ENCODE peak calls at places on chromosomes 13 and 19, in seven cellular contexts. One of them, this sample, is unnamed.

GRCh38 chr19:33416307-33417215 is 43.1 kb downstream of the CEBPG start:
- DNase-seq in esophagus squamous epithelium: no peak
- DNase-seq in MM.1S: peak
- DNase-seq in GM23338: peak
- DNase-seq in foreskin fibroblast: peak
- DNase-seq in IMR-90: peak
- DNase-seq in left lung: peak
- DNase-seq in this sample: peak

GRCh38 chr13:40275155-40275554 is 391.3 kb downstream of the FOXO1 start:
- DNase-seq in esophagus squamous epithelium: no peak
- DNase-seq in MM.1S: no peak
- DNase-seq in GM23338: no peak
- DNase-seq in foreskin fibroblast: no peak
- DNase-seq in IMR-90: no peak
- DNase-seq in left lung: no peak
- DNase-seq in this sample: no peak

GRCh38 chr19:31676271-31677004 is 327.2 kb upstream of the TSHZ3 start:
- DNase-seq in esophagus squamous epithelium: no peak
- DNase-seq in MM.1S: peak
- DNase-seq in GM23338: peak
- DNase-seq in foreskin fibroblast: no peak
- DNase-seq in IMR-90: no peak
- DNase-seq in left lung: no peak
- DNase-seq in this sample: no peak

GRCh38 chr19:2061936-2062729 is 11.1 kb upstream of the MKNK2 start:
- DNase-seq in esophagus squamous epithelium: no peak
- DNase-seq in MM.1S: no peak
- DNase-seq in GM23338: peak
- DNase-seq in foreskin fibroblast: no peak
- DNase-seq in IMR-90: no peak
- DNase-seq in left lung: no peak
- DNase-seq in this sample: no peak

GRCh38 chr13:31201341-31202024 is 1.7 kb downstream of the B3GLCT start:
- DNase-seq in esophagus squamous epithelium: no peak
- DNase-seq in MM.1S: no peak
- DNase-seq in GM23338: no peak
- DNase-seq in foreskin fibroblast: peak
- DNase-seq in IMR-90: peak
- DNase-seq in left lung: no peak
- DNase-seq in this sample: no peak

GRCh38 chr13:99467764-99468163 is 33.5 kb upstream of the TM9SF2 start:
- DNase-seq in esophagus squamous epithelium: no peak
- DNase-seq in MM.1S: no peak
- DNase-seq in GM23338: no peak
- DNase-seq in foreskin fibroblast: peak
- DNase-seq in IMR-90: peak
- DNase-seq in left lung: no peak
- DNase-seq in this sample: no peak

GRCh38 chr19:33954686-33955085 is 158.0 kb downstream of the KCTD15 start:
- DNase-seq in esophagus squamous epithelium: no peak
- DNase-seq in MM.1S: no peak
- DNase-seq in GM23338: no peak
- DNase-seq in foreskin fibroblast: no peak
- DNase-seq in IMR-90: no peak
- DNase-seq in left lung: no peak
- DNase-seq in this sample: no peak

GRCh38 chr19:29690842-29691241 is 24.2 kb downstream of the C19orf12 start:
- DNase-seq in esophagus squamous epithelium: no peak
- DNase-seq in MM.1S: peak
- DNase-seq in GM23338: peak
- DNase-seq in foreskin fibroblast: no peak
- DNase-seq in IMR-90: peak
- DNase-seq in left lung: no peak
- DNase-seq in this sample: peak

GRCh38 chr19:18419699-18420460 is 682 bp downstream of the SSBP4 start:
- DNase-seq in esophagus squamous epithelium: no peak
- DNase-seq in MM.1S: no peak
- DNase-seq in GM23338: peak
- DNase-seq in foreskin fibroblast: no peak
- DNase-seq in IMR-90: no peak
- DNase-seq in left lung: peak
- DNase-seq in this sample: no peak

GRCh38 chr19:6364353-6364752 is 3.0 kb downstream of the CLPP start:
- DNase-seq in esophagus squamous epithelium: no peak
- DNase-seq in MM.1S: no peak
- DNase-seq in GM23338: no peak
- DNase-seq in foreskin fibroblast: no peak
- DNase-seq in IMR-90: no peak
- DNase-seq in left lung: no peak
- DNase-seq in this sample: no peak

GRCh38 chr13:48542581-48543341 is 9.9 kb upstream of the RCBTB2 start:
- DNase-seq in esophagus squamous epithelium: no peak
- DNase-seq in MM.1S: no peak
- DNase-seq in GM23338: peak
- DNase-seq in foreskin fibroblast: no peak
- DNase-seq in IMR-90: peak
- DNase-seq in left lung: peak
- DNase-seq in this sample: peak
- H3K4me3 ChIP-seq in esophagus squamous epithelium: no peak
- H3K4me3 ChIP-seq in MM.1S: no peak
- H3K4me3 ChIP-seq in GM23338: peak
- H3K4me3 ChIP-seq in foreskin fibroblast: no peak
- H3K4me3 ChIP-seq in IMR-90: no peak
- H3K4me3 ChIP-seq in left lung: no peak
- H3K4me3 ChIP-seq in this sample: no peak

GRCh38 chr19:42277821-42278809 is 9.1 kb downstream of the CIC start:
- DNase-seq in esophagus squamous epithelium: no peak
- DNase-seq in MM.1S: no peak
- DNase-seq in GM23338: no peak
- DNase-seq in foreskin fibroblast: peak
- DNase-seq in IMR-90: no peak
- DNase-seq in left lung: no peak
- DNase-seq in this sample: no peak
- H3K4me3 ChIP-seq in esophagus squamous epithelium: no peak
- H3K4me3 ChIP-seq in MM.1S: no peak
- H3K4me3 ChIP-seq in GM23338: no peak
- H3K4me3 ChIP-seq in foreskin fibroblast: no peak
- H3K4me3 ChIP-seq in IMR-90: no peak
- H3K4me3 ChIP-seq in left lung: no peak
- H3K4me3 ChIP-seq in this sample: no peak

GRCh38 chr19:3720533-3720917 is 12.3 kb downstream of the TJP3 start:
- DNase-seq in esophagus squamous epithelium: no peak
- DNase-seq in MM.1S: no peak
- DNase-seq in GM23338: peak
- DNase-seq in foreskin fibroblast: no peak
- DNase-seq in IMR-90: no peak
- DNase-seq in left lung: no peak
- DNase-seq in this sample: no peak

GRCh38 chr19:3721900-3722442 is 13.8 kb downstream of the TJP3 start:
- DNase-seq in esophagus squamous epithelium: no peak
- DNase-seq in MM.1S: no peak
- DNase-seq in GM23338: no peak
- DNase-seq in foreskin fibroblast: no peak
- DNase-seq in IMR-90: no peak
- DNase-seq in left lung: no peak
- DNase-seq in this sample: no peak

GRCh38 chr19:3722443-3723109 is 14.4 kb downstream of the TJP3 start:
- DNase-seq in esophagus squamous epithelium: no peak
- DNase-seq in MM.1S: no peak
- DNase-seq in GM23338: peak
- DNase-seq in foreskin fibroblast: no peak
- DNase-seq in IMR-90: no peak
- DNase-seq in left lung: no peak
- DNase-seq in this sample: no peak

GRCh38 chr19:3719868-3720532 is 11.8 kb downstream of the TJP3 start:
- DNase-seq in esophagus squamous epithelium: no peak
- DNase-seq in MM.1S: no peak
- DNase-seq in GM23338: no peak
- DNase-seq in foreskin fibroblast: no peak
- DNase-seq in IMR-90: no peak
- DNase-seq in left lung: no peak
- DNase-seq in this sample: no peak

DNA sequence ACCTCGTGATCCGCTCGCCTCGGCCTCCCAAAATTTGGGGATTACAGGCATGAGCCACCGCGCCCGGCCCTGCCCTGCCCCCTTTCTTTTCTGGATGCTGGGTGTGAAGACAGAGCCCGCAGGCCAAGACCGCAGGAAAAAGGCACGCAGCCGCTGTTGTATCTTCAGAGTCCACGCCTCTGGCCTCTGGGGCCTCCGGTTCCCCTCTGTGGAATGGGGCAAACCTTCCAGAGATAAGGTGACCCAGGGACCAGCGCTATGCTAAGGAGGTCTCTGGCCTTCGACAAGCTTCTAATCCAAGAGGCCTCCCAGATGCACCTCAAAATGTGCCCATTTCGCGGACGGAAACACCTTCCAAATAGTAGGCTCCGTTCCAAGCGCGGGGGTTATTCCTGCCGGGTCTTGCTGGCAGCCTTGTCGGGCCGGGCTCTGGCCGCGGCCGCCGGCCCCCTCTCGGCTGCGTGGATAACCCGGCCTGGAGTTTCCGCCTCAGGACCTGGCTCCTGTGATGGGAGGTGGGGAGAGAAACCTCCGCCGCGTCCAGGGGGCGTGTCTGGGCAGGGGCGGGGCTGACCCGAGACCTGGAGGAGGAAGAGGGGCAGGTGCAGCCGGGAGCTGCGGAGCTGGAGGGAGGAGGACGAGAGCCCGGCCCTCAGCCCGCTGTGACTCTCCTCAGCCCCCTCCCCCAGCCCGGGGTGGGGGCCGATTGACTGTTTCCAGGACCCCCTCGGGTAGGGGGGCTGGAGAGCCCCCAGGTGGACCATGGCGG is 13.1 kb downstream of the TJP3 start:
- DNase-seq in esophagus squamous epithelium: no peak
- DNase-seq in MM.1S: peak
- DNase-seq in GM23338: peak
- DNase-seq in foreskin fibroblast: peak
- DNase-seq in IMR-90: peak
- DNase-seq in left lung: peak
- DNase-seq in this sample: peak
- H3K4me3 ChIP-seq in esophagus squamous epithelium: peak
- H3K4me3 ChIP-seq in MM.1S: peak
- H3K4me3 ChIP-seq in GM23338: peak
- H3K4me3 ChIP-seq in foreskin fibroblast: no peak
- H3K4me3 ChIP-seq in IMR-90: no peak
- H3K4me3 ChIP-seq in left lung: no peak
- H3K4me3 ChIP-seq in this sample: peak

DNA sequence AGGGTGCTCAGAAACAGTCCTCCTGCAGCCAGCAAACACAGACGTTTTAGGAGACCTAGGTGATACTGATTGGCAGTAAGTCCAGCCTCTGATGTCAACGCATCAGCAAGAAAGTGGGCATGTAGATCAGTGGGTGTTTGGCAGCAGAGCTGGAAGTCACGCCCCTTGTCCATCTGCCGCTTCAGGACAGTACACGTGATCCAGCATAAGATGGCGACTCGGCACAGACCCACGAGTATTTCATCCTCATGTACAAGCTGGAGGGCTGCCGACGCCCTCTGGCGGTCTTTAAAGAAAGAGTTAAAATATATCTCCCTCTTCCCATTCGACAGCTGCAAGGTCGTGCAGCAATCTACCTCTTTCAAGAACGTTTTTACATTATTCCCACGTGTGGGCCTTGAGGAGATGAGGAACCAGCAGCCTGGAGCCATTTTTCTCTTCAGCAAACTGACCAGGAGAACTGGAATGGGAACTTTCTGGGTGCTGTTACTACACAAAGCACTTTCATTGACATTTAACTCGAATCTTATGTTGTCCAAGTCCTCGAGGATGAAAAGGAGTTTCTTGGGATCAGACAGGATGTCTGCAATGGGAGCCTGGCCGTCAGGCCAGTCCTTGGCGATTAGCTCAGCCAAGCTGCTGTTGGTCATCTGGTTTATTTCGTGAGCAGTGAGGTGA is 22.3 kb downstream of the NLRP11 start:
- DNase-seq in esophagus squamous epithelium: peak
- DNase-seq in MM.1S: peak
- DNase-seq in GM23338: peak
- DNase-seq in foreskin fibroblast: peak
- DNase-seq in IMR-90: peak
- DNase-seq in left lung: peak
- DNase-seq in this sample: peak
- H3K4me3 ChIP-seq in esophagus squamous epithelium: no peak
- H3K4me3 ChIP-seq in MM.1S: no peak
- H3K4me3 ChIP-seq in GM23338: no peak
- H3K4me3 ChIP-seq in foreskin fibroblast: no peak
- H3K4me3 ChIP-seq in IMR-90: no peak
- H3K4me3 ChIP-seq in left lung: no peak
- H3K4me3 ChIP-seq in this sample: no peak